ENCODE peak calls at places on chromosomes 13 and 19, in four cellular contexts. B is WTC11, A is K562, X is H1. O is an unnamed sample.

GRCh38 chr19:40717880-40718773 is 1.2 kb downstream of the ITPKC start:
- DNase-seq in A (peak; percentile 38), B (no peak), X (no peak), O (no peak)

GRCh38 chr19:55088021-55088451 is 12.4 kb downstream of the EPS8L1 start:
- DNase-seq in A (no peak), B (peak; percentile 17), X (no peak), O (no peak)

GRCh38 chr19:45472557-45473365 is 5.0 kb downstream of the FOSB start:
- DNase-seq in X (peak; percentile 70), A (no peak), B (no peak), O (no peak)

GRCh38 chr13:66359393-66359792 is 870.7 kb downstream of the PCDH9 start:
- DNase-seq in A (no peak), X (no peak), B (no peak), O (no peak)

GRCh38 chr19:5076440-5077208 is 107.7 kb downstream of the KDM4B start:
- DNase-seq in B (no peak), X (no peak), A (no peak), O (no peak)

GRCh38 chr19:6204212-6204611 is 68.7 kb downstream of the ACSBG2 start:
- DNase-seq in X (no peak), A (no peak), B (no peak), O (no peak)

GRCh38 chr13:100269837-100270236 is 180.9 kb downstream of the PCCA start:
- DNase-seq in X (no peak), B (no peak), A (no peak), O (no peak)

GRCh38 chr13:90800082-90800746 is 547.3 kb upstream of the MIR17HG start:
- DNase-seq in B (no peak), X (no peak), A (no peak), O (peak; percentile 59)

GRCh38 chr19:55166530-55167268 is at the start of gene DNAAF3:
- DNase-seq in B (peak; percentile 98), A (peak; percentile 98), X (peak; percentile 98), O (peak; percentile 99)

GRCh38 chr19:15025237-15025636 is 24.0 kb upstream of the CASP14 start:
- DNase-seq in X (no peak), B (peak; percentile 27), A (peak; percentile 6), O (peak; percentile 33)

GRCh38 chr19:39420769-39421168 is 8.3 kb downstream of the PLEKHG2 start:
- DNase-seq in X (no peak), A (no peak), B (no peak), O (no peak)

GRCh38 chr19:2670217-2670616 is 32.3 kb downstream of the GNG7 start:
- DNase-seq in A (no peak), B (no peak), X (no peak), O (no peak)

GRCh38 chr19:45428385-45429231 is 4.9 kb upstream of the ERCC1 start:
- DNase-seq in A (peak; percentile 71), X (peak; percentile 85), B (peak; percentile 78), O (peak; percentile 83)

GRCh38 chr13:84994582-84994981 is 804.6 kb downstream of the SLITRK6 start:
- DNase-seq in A (no peak), X (no peak), B (no peak), O (peak; percentile 34)

GRCh38 chr19:50268046-50268445 is 61.1 kb downstream of the KCNC3 start:
- DNase-seq in B (no peak), X (no peak), A (peak; percentile 40), O (no peak)

GRCh38 chr19:9936151-9937000 is at the start of gene OLFM2:
- DNase-seq in X (peak; percentile 84), B (peak; percentile 85), A (peak; percentile 69), O (peak; percentile 93)

GRCh38 chr13:40668335-40668734 is 1.9 kb upstream of the FOXO1 start:
- DNase-seq in B (peak; percentile 51), X (no peak), A (peak; percentile 64), O (no peak)

GRCh38 chr13:21043898-21044297 is 17.5 kb downstream of the LATS2 start:
- DNase-seq in X (no peak), A (no peak), B (no peak), O (no peak)

GRCh38 chr13:114099191-114099590 is 33.2 kb downstream of the RASA3 start:
- DNase-seq in A (peak; percentile 64), B (peak; percentile 24), X (no peak), O (peak; percentile 91)

GRCh38 chr19:11549386-11549953 is 9.6 kb downstream of the ELOF1 start:
- DNase-seq in A (no peak), X (no peak), B (no peak), O (no peak)
- TF ChIP-seq MAX in A (no peak), X (no peak), B (no peak), O (no peak)

DNA sequence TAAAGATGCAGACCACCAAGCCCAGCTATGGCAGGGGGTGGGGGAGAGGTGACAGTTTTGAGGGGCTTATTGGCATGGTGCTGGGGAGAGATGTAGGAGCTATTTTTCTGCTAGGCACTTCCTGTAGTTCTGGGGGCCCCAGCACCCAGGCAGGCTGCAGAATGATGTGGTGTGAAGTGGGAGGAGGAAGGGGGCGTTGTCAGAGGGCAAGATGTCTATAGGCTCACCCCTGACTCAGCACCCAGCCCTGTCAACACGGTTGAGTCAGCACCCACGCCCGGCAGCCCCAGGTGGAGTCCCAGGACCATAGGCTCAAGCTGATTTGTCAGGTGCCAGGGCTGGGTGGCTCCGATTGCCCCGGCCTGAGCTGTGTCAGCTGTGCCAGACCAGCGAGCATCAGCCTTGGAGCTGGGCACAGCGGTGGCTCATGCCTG is 5.8 kb downstream of the KLF2 start:
- DNase-seq in X (no peak), A (peak; percentile 79), B (no peak), O (no peak)
- TF ChIP-seq TEAD4 in X (no peak), A (no peak), B (no peak), O (no peak)

GRCh38 chr13:49395416-49396277 is 48.2 kb downstream of the CAB39L start:
- DNase-seq in B (no peak), X (no peak), A (no peak), O (no peak)
- TF ChIP-seq MAX in B (no peak), X (no peak), A (no peak), O (no peak)

GRCh38 chr13:54092686-54093085 is 1064.1 kb downstream of the OLFM4 start:
- DNase-seq in B (no peak), A (no peak), X (no peak), O (no peak)
- TF ChIP-seq TEAD4 in B (no peak), A (no peak), X (no peak), O (no peak)

O was measured in SK-N-SH.